ENCODE peak calls at places on chromosomes 4 and X, in eight cellular contexts. One of them, this sample, is unnamed. For H3K9me2, the result is how much of the 10 kb centered on the place peaks cover.

GRCh38 chrX:30570505-30570904 is 7.1 kb downstream of the TASL start:
- DNase-seq in Karpas-422: peak
- DNase-seq in OCI-LY7: peak
- DNase-seq in PC-3: peak
- DNase-seq in GM23248: peak
- DNase-seq in PC-9: no peak
- DNase-seq in GM23338: peak
- DNase-seq in HCT116: peak
- DNase-seq in this sample: no peak

GRCh38 chr4:139556735-139557505 is 901 bp upstream of the SETD7 start:
- DNase-seq in Karpas-422: peak
- DNase-seq in OCI-LY7: peak
- DNase-seq in GM23248: peak
- DNase-seq in HCT116: no peak
- DNase-seq in PC-3: peak
- DNase-seq in GM23338: peak
- DNase-seq in PC-9: peak
- DNase-seq in this sample: peak

GRCh38 chrX:44036336-44036735 is 63.1 kb upstream of the NDP start:
- DNase-seq in GM23338: no peak
- DNase-seq in GM23248: peak
- DNase-seq in OCI-LY7: no peak
- DNase-seq in PC-9: no peak
- DNase-seq in Karpas-422: no peak
- DNase-seq in HCT116: no peak
- DNase-seq in PC-3: no peak
- DNase-seq in this sample: no peak

GRCh38 chr4:82561745-82562552 is at the start of gene TMEM150C:
- DNase-seq in Karpas-422: no peak
- DNase-seq in GM23338: peak
- DNase-seq in GM23248: peak
- DNase-seq in PC-3: peak
- DNase-seq in PC-9: peak
- DNase-seq in HCT116: no peak
- DNase-seq in OCI-LY7: no peak
- DNase-seq in this sample: no peak

GRCh38 chr4:56752985-56753384 is 68.5 kb downstream of the SPINK2 start:
- DNase-seq in Karpas-422: no peak
- DNase-seq in OCI-LY7: no peak
- DNase-seq in PC-9: peak
- DNase-seq in GM23338: no peak
- DNase-seq in GM23248: no peak
- DNase-seq in PC-3: peak
- DNase-seq in HCT116: peak
- DNase-seq in this sample: no peak

GRCh38 chrX:53263597-53264094 is 17.7 kb downstream of the IQSEC2 start:
- DNase-seq in GM23338: no peak
- DNase-seq in GM23248: peak
- DNase-seq in Karpas-422: no peak
- DNase-seq in HCT116: peak
- DNase-seq in PC-3: peak
- DNase-seq in PC-9: peak
- DNase-seq in OCI-LY7: no peak
- DNase-seq in this sample: no peak

GRCh38 chr4:10478621-10479020 is 21.4 kb upstream of the ZNF518B start:
- DNase-seq in OCI-LY7: no peak
- DNase-seq in GM23338: no peak
- DNase-seq in Karpas-422: no peak
- DNase-seq in PC-3: no peak
- DNase-seq in HCT116: no peak
- DNase-seq in PC-9: no peak
- DNase-seq in GM23248: no peak
- DNase-seq in this sample: no peak

GRCh38 chr4:144374065-144374464 is 233.5 kb upstream of the GYPA start:
- DNase-seq in HCT116: no peak
- DNase-seq in PC-3: no peak
- DNase-seq in Karpas-422: peak
- DNase-seq in PC-9: no peak
- DNase-seq in GM23248: no peak
- DNase-seq in GM23338: peak
- DNase-seq in OCI-LY7: no peak
- DNase-seq in this sample: no peak

GRCh38 chr4:126592088-126592487 is 1040.7 kb upstream of the INTU start:
- DNase-seq in GM23248: peak
- DNase-seq in PC-3: no peak
- DNase-seq in GM23338: peak
- DNase-seq in Karpas-422: no peak
- DNase-seq in HCT116: no peak
- DNase-seq in OCI-LY7: no peak
- DNase-seq in PC-9: no peak
- DNase-seq in this sample: no peak

GRCh38 chr4:93788712-93789111 is 39.8 kb upstream of the ATOH1 start:
- DNase-seq in PC-3: peak
- DNase-seq in HCT116: peak
- DNase-seq in Karpas-422: peak
- DNase-seq in PC-9: no peak
- DNase-seq in GM23248: peak
- DNase-seq in OCI-LY7: peak
- DNase-seq in GM23338: peak
- DNase-seq in this sample: peak

GRCh38 chr4:118036336-118036735 is 2.0 kb downstream of the NDST3 start:
- DNase-seq in HCT116: no peak
- DNase-seq in PC-3: no peak
- DNase-seq in PC-9: no peak
- DNase-seq in GM23338: no peak
- DNase-seq in OCI-LY7: no peak
- DNase-seq in Karpas-422: no peak
- DNase-seq in GM23248: no peak
- DNase-seq in this sample: no peak

GRCh38 chrX:50054147-50054546 is 131.8 kb downstream of the CLCN5 start:
- DNase-seq in PC-3: no peak
- DNase-seq in HCT116: no peak
- DNase-seq in GM23338: peak
- DNase-seq in PC-9: no peak
- DNase-seq in Karpas-422: no peak
- DNase-seq in OCI-LY7: no peak
- DNase-seq in GM23248: no peak
- DNase-seq in this sample: no peak

GRCh38 chr4:94995684-94996394 is 238.1 kb downstream of the BMPR1B start:
- DNase-seq in PC-9: no peak
- DNase-seq in GM23338: peak
- DNase-seq in HCT116: no peak
- DNase-seq in OCI-LY7: no peak
- DNase-seq in GM23248: peak
- DNase-seq in PC-3: no peak
- DNase-seq in Karpas-422: no peak
- DNase-seq in this sample: no peak

GRCh38 chrX:113202601-113203000 is 362.0 kb upstream of the AMOT start:
- DNase-seq in PC-3: no peak
- DNase-seq in PC-9: no peak
- DNase-seq in GM23248: no peak
- DNase-seq in OCI-LY7: no peak
- DNase-seq in HCT116: no peak
- DNase-seq in Karpas-422: no peak
- DNase-seq in GM23338: no peak
- DNase-seq in this sample: no peak

GRCh38 chr4:10118355-10119004 is 1.9 kb upstream of the WDR1 start:
- DNase-seq in OCI-LY7: no peak
- DNase-seq in HCT116: no peak
- DNase-seq in GM23338: no peak
- DNase-seq in GM23248: no peak
- DNase-seq in Karpas-422: peak
- DNase-seq in PC-9: no peak
- DNase-seq in PC-3: no peak
- DNase-seq in this sample: no peak

GRCh38 chr4:16225139-16225538 is 1.1 kb downstream of the TAPT1 start:
- DNase-seq in GM23248: peak
- DNase-seq in Karpas-422: peak
- DNase-seq in GM23338: no peak
- DNase-seq in PC-3: peak
- DNase-seq in OCI-LY7: peak
- DNase-seq in HCT116: no peak
- DNase-seq in PC-9: no peak
- DNase-seq in this sample: peak

DNA sequence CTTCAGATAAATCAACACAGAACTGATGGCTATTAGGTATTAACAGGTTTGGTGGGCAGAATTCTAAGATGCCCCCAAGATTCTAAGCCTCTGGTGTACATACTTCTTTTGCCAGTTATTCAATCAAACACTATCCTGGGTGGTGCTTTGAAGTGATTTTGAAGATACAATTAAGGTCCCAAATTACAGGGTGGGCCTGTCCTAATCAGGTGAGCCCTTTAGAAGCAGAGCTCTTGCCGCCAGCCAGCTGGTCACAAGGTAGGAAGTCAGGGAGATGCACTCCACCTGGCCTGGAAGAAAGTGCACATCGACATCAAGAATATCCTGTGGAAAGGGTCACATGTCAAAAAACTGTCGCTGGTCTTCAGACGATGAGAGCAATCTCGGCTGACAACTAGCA is 29.5 kb downstream of the ASB9 start:
- DNase-seq in HCT116: no peak
- DNase-seq in GM23338: no peak
- DNase-seq in PC-3: no peak
- DNase-seq in OCI-LY7: no peak
- DNase-seq in PC-9: no peak
- DNase-seq in GM23248: no peak
- DNase-seq in Karpas-422: no peak
- DNase-seq in this sample: no peak
- H3K9me2 ChIP-seq in HCT116: under half
- H3K9me2 ChIP-seq in GM23338: under half
- H3K9me2 ChIP-seq in PC-3: under half
- H3K9me2 ChIP-seq in OCI-LY7: under half
- H3K9me2 ChIP-seq in PC-9: under half
- H3K9me2 ChIP-seq in GM23248: under half
- H3K9me2 ChIP-seq in Karpas-422: under half
- H3K9me2 ChIP-seq in this sample: under half

DNA sequence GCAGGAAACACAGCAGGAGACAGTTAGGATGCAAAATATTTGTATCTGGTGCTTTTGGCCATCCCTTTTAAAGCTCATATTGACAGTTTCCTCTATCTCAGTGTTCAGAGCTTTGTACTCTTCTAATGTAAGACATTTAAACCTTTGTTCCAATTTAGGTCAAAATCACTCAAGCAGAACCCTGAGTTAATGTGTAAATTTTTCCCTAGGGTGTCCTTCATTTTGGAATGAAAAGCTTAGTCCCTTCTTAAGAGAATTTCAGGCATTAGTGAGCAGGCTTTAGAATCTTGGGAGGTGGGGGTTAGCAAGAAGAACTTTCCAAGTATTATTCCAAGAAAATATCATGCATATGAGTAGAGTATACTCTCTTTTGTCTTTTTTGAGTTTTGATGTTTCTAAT is 188.7 kb downstream of the GBA3 start:
- DNase-seq in PC-9: no peak
- DNase-seq in HCT116: no peak
- DNase-seq in GM23338: no peak
- DNase-seq in Karpas-422: no peak
- DNase-seq in GM23248: no peak
- DNase-seq in PC-3: no peak
- DNase-seq in OCI-LY7: no peak
- DNase-seq in this sample: no peak
- H3K9me2 ChIP-seq in PC-9: under half
- H3K9me2 ChIP-seq in HCT116: under half
- H3K9me2 ChIP-seq in GM23338: under half
- H3K9me2 ChIP-seq in Karpas-422: under half
- H3K9me2 ChIP-seq in GM23248: under half
- H3K9me2 ChIP-seq in PC-3: under half
- H3K9me2 ChIP-seq in OCI-LY7: under half
- H3K9me2 ChIP-seq in this sample: under half

DNA sequence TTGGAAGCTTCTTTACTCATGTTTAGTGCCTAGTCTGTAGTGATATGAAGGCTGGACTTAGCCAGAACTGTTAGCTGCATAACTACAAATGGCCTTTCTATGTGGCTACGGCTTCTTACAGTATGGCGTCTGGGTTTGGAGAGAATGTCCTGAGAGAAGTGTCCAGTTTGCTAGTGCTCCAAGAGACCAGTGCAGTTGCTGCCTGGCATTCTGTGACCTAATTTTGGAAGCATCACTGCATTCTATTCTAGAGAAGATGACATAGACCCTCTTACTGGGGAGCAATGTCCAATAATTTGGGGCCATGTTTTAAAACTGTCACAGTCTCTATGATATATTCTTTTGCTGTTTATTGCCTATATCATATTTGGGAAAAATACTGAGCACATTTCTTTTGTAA is 74.2 kb downstream of the STAG2 start:
- DNase-seq in HCT116: no peak
- DNase-seq in PC-9: no peak
- DNase-seq in GM23248: no peak
- DNase-seq in Karpas-422: no peak
- DNase-seq in GM23338: no peak
- DNase-seq in PC-3: no peak
- DNase-seq in OCI-LY7: no peak
- DNase-seq in this sample: no peak
- H3K9me2 ChIP-seq in HCT116: under half
- H3K9me2 ChIP-seq in PC-9: under half
- H3K9me2 ChIP-seq in GM23248: under half
- H3K9me2 ChIP-seq in Karpas-422: under half
- H3K9me2 ChIP-seq in GM23338: under half
- H3K9me2 ChIP-seq in PC-3: under half
- H3K9me2 ChIP-seq in OCI-LY7: under half
- H3K9me2 ChIP-seq in this sample: under half

GRCh38 chrX:34528081-34528480 is 129.0 kb downstream of the TMEM47 start:
- DNase-seq in PC-3: no peak
- DNase-seq in PC-9: no peak
- DNase-seq in OCI-LY7: no peak
- DNase-seq in GM23248: no peak
- DNase-seq in Karpas-422: no peak
- DNase-seq in HCT116: no peak
- DNase-seq in GM23338: no peak
- DNase-seq in this sample: no peak
- H3K9me2 ChIP-seq in PC-3: under half
- H3K9me2 ChIP-seq in PC-9: under half
- H3K9me2 ChIP-seq in OCI-LY7: under half
- H3K9me2 ChIP-seq in GM23248: under half
- H3K9me2 ChIP-seq in Karpas-422: under half
- H3K9me2 ChIP-seq in HCT116: under half
- H3K9me2 ChIP-seq in GM23338: under half
- H3K9me2 ChIP-seq in this sample: under half

GRCh38 chr4:101464596-101464995 is 117.3 kb upstream of the PPP3CA start:
- DNase-seq in Karpas-422: no peak
- DNase-seq in PC-3: no peak
- DNase-seq in GM23248: no peak
- DNase-seq in HCT116: no peak
- DNase-seq in OCI-LY7: no peak
- DNase-seq in GM23338: peak
- DNase-seq in PC-9: peak
- DNase-seq in this sample: no peak
- H3K9me2 ChIP-seq in Karpas-422: under half
- H3K9me2 ChIP-seq in PC-3: under half
- H3K9me2 ChIP-seq in GM23248: under half
- H3K9me2 ChIP-seq in HCT116: under half
- H3K9me2 ChIP-seq in OCI-LY7: under half
- H3K9me2 ChIP-seq in GM23338: under half
- H3K9me2 ChIP-seq in PC-9: under half
- H3K9me2 ChIP-seq in this sample: under half

GRCh38 chr4:103244251-103244650 is 46.1 kb upstream of the CENPE start:
- DNase-seq in PC-9: no peak
- DNase-seq in GM23338: no peak
- DNase-seq in GM23248: peak
- DNase-seq in OCI-LY7: no peak
- DNase-seq in Karpas-422: no peak
- DNase-seq in PC-3: no peak
- DNase-seq in HCT116: no peak
- DNase-seq in this sample: no peak
- H3K9me2 ChIP-seq in PC-9: under half
- H3K9me2 ChIP-seq in GM23338: under half
- H3K9me2 ChIP-seq in GM23248: under half
- H3K9me2 ChIP-seq in OCI-LY7: under half
- H3K9me2 ChIP-seq in Karpas-422: under half
- H3K9me2 ChIP-seq in PC-3: under half
- H3K9me2 ChIP-seq in HCT116: under half
- H3K9me2 ChIP-seq in this sample: under half

This sample was measured in MM.1S.